ENCODE peak calls at places on chromosomes 11 and 22, in six cellular contexts. One of them, this sample, is unnamed. For H3K4me1, the result is how much of the 10 kb centered on the place peaks cover.

GRCh38 chr11:108093128-108093904 is 28.1 kb upstream of the ACAT1 start:
- DNase-seq in ovary: no peak
- DNase-seq in right lobe of liver: no peak
- DNase-seq in prostate gland: peak
- DNase-seq in gastrocnemius medialis: no peak
- DNase-seq in spleen: no peak
- DNase-seq in this sample: no peak

GRCh38 chr22:32331236-32331917 is 26.3 kb upstream of the RFPL3 start:
- DNase-seq in ovary: no peak
- DNase-seq in right lobe of liver: peak
- DNase-seq in prostate gland: no peak
- DNase-seq in gastrocnemius medialis: no peak
- DNase-seq in spleen: peak
- DNase-seq in this sample: no peak

GRCh38 chr11:21564813-21565212 is 628.1 kb upstream of the ANO5 start:
- DNase-seq in ovary: no peak
- DNase-seq in right lobe of liver: no peak
- DNase-seq in prostate gland: no peak
- DNase-seq in gastrocnemius medialis: no peak
- DNase-seq in spleen: no peak
- DNase-seq in this sample: no peak

GRCh38 chr11:70124321-70125061 is 46.4 kb downstream of the ANO1 start:
- DNase-seq in ovary: no peak
- DNase-seq in right lobe of liver: no peak
- DNase-seq in prostate gland: peak
- DNase-seq in gastrocnemius medialis: no peak
- DNase-seq in spleen: no peak
- DNase-seq in this sample: peak

GRCh38 chr11:114159320-114159719 is 99.8 kb downstream of the ZBTB16 start:
- DNase-seq in ovary: no peak
- DNase-seq in right lobe of liver: no peak
- DNase-seq in prostate gland: no peak
- DNase-seq in gastrocnemius medialis: no peak
- DNase-seq in spleen: no peak
- DNase-seq in this sample: no peak

GRCh38 chr11:44564653-44565007 is 833 bp upstream of the CD82 start:
- DNase-seq in ovary: peak
- DNase-seq in right lobe of liver: peak
- DNase-seq in prostate gland: peak
- DNase-seq in gastrocnemius medialis: peak
- DNase-seq in spleen: peak
- DNase-seq in this sample: peak

GRCh38 chr11:1654388-1655167 is 25.0 kb downstream of the KRTAP5-5 start:
- DNase-seq in ovary: no peak
- DNase-seq in right lobe of liver: peak
- DNase-seq in prostate gland: no peak
- DNase-seq in gastrocnemius medialis: no peak
- DNase-seq in spleen: peak
- DNase-seq in this sample: no peak

GRCh38 chr22:44438056-44438455 is 60.0 kb downstream of the RTL6 start:
- DNase-seq in ovary: no peak
- DNase-seq in right lobe of liver: peak
- DNase-seq in prostate gland: no peak
- DNase-seq in gastrocnemius medialis: no peak
- DNase-seq in spleen: no peak
- DNase-seq in this sample: no peak

GRCh38 chr11:65500262-65501004 is 1.6 kb downstream of the MALAT1 start:
- DNase-seq in ovary: peak
- DNase-seq in right lobe of liver: no peak
- DNase-seq in prostate gland: no peak
- DNase-seq in gastrocnemius medialis: no peak
- DNase-seq in spleen: no peak
- DNase-seq in this sample: peak

GRCh38 chr11:61589961-61590360 is 9.1 kb upstream of the SYT7 start:
- DNase-seq in ovary: no peak
- DNase-seq in right lobe of liver: no peak
- DNase-seq in prostate gland: no peak
- DNase-seq in gastrocnemius medialis: no peak
- DNase-seq in spleen: no peak
- DNase-seq in this sample: no peak

GRCh38 chr11:61585115-61585514 is 4.2 kb upstream of the SYT7 start:
- DNase-seq in ovary: no peak
- DNase-seq in right lobe of liver: no peak
- DNase-seq in prostate gland: no peak
- DNase-seq in gastrocnemius medialis: no peak
- DNase-seq in spleen: no peak
- DNase-seq in this sample: no peak

GRCh38 chr11:61586792-61587430 is 6.0 kb upstream of the SYT7 start:
- DNase-seq in ovary: no peak
- DNase-seq in right lobe of liver: no peak
- DNase-seq in prostate gland: peak
- DNase-seq in gastrocnemius medialis: no peak
- DNase-seq in spleen: no peak
- DNase-seq in this sample: no peak

GRCh38 chr11:61587541-61587941 is 6.7 kb upstream of the SYT7 start:
- DNase-seq in ovary: peak
- DNase-seq in right lobe of liver: no peak
- DNase-seq in prostate gland: peak
- DNase-seq in gastrocnemius medialis: no peak
- DNase-seq in spleen: peak
- DNase-seq in this sample: peak

GRCh38 chr11:61587951-61588695 is 7.2 kb upstream of the SYT7 start:
- DNase-seq in ovary: peak
- DNase-seq in right lobe of liver: peak
- DNase-seq in prostate gland: peak
- DNase-seq in gastrocnemius medialis: no peak
- DNase-seq in spleen: peak
- DNase-seq in this sample: peak
- H3K4me3 ChIP-seq in ovary: peak
- H3K4me3 ChIP-seq in right lobe of liver: peak
- H3K4me3 ChIP-seq in prostate gland: peak
- H3K4me3 ChIP-seq in gastrocnemius medialis: peak
- H3K4me3 ChIP-seq in spleen: peak
- H3K4me3 ChIP-seq in this sample: peak

GRCh38 chr11:66855574-66856495 is 1.0 kb upstream of the LRFN4 start:
- DNase-seq in ovary: peak
- DNase-seq in right lobe of liver: peak
- DNase-seq in prostate gland: peak
- DNase-seq in gastrocnemius medialis: peak
- DNase-seq in spleen: peak
- DNase-seq in this sample: peak
- TF ChIP-seq POLR2A in ovary: peak
- TF ChIP-seq POLR2A in right lobe of liver: peak
- TF ChIP-seq POLR2A in prostate gland: peak
- TF ChIP-seq POLR2A in gastrocnemius medialis: peak
- TF ChIP-seq POLR2A in spleen: peak
- TF ChIP-seq POLR2A in this sample: peak

DNA sequence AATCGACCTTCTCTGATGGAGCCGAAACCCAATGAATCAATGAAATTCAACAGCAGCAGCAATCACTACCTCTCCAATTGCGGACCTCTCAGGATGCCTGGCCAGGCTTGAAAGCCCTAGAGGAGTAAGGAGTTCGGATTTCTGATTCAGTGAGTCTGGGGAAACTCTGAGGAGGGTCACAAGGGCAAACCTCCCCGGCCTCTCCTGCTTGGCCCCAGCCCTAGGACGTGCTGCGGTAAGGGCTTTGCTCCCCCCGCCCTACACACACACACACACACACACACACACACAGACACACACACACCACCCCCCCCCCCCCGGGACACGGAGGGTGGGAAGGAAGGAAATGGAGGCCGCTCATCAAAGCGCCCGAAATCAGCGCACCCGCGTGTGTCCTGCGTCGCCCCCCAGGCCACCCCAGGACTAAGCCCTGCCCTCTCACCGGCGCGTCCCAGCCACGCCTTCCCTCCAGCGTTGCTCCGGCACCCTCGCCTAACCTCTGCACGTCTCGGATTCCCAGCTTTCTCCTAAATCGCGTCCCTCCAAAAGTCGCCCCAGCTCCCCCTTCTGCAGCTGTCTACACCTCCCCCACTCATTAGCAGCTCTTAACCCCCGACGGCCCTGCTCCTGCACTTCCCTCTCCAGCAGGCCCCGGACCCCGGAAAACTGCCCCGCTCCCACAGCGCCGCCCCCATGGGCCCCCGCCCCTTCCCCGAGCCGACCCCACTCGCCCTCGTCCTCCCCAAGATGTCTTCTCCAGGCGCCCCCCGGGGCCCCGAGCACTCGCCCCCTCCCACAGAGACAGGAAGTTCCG is 680 bp downstream of the PACSIN2 start:
- DNase-seq in ovary: peak
- DNase-seq in right lobe of liver: peak
- DNase-seq in prostate gland: peak
- DNase-seq in gastrocnemius medialis: peak
- DNase-seq in spleen: peak
- DNase-seq in this sample: peak
- H3K4me1 ChIP-seq in ovary: under half
- H3K4me1 ChIP-seq in right lobe of liver: under half
- H3K4me1 ChIP-seq in prostate gland: under half
- H3K4me1 ChIP-seq in gastrocnemius medialis: under half
- H3K4me1 ChIP-seq in spleen: under half
- H3K4me1 ChIP-seq in this sample: under half

DNA sequence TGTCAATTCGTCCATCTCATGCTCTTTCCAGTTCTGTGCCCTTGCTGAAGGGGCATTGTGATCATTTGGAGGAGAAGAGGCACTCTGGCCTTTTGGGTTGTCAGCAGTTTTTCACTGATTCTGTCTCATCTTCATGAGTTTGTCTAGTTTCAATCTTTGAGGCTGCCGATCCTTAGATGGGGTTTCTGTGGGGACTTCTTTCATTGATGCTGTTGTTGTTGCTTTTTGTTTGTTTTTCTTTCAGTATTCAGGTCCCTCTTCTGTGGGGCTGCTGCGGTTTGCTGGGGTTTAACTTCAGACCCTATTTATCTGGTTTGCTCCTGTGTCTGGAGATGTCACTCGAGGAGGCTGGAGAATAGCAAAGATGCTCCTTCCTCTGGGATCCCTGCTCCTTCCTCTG is 224.3 kb downstream of the JRKL start:
- DNase-seq in ovary: no peak
- DNase-seq in right lobe of liver: no peak
- DNase-seq in prostate gland: no peak
- DNase-seq in gastrocnemius medialis: no peak
- DNase-seq in spleen: no peak
- DNase-seq in this sample: no peak
- H3K4me3 ChIP-seq in ovary: no peak
- H3K4me3 ChIP-seq in right lobe of liver: no peak
- H3K4me3 ChIP-seq in prostate gland: no peak
- H3K4me3 ChIP-seq in gastrocnemius medialis: no peak
- H3K4me3 ChIP-seq in spleen: no peak
- H3K4me3 ChIP-seq in this sample: no peak

GRCh38 chr11:119092880-119093665 is 8.4 kb downstream of the HMBS start:
- DNase-seq in ovary: no peak
- DNase-seq in right lobe of liver: no peak
- DNase-seq in prostate gland: peak
- DNase-seq in gastrocnemius medialis: no peak
- DNase-seq in spleen: no peak
- DNase-seq in this sample: no peak
- TF ChIP-seq POLR2A in ovary: no peak
- TF ChIP-seq POLR2A in right lobe of liver: no peak
- TF ChIP-seq POLR2A in prostate gland: no peak
- TF ChIP-seq POLR2A in gastrocnemius medialis: no peak
- TF ChIP-seq POLR2A in spleen: no peak
- TF ChIP-seq POLR2A in this sample: no peak

GRCh38 chr11:33691051-33691864 is 9.4 kb downstream of the C11orf91 start:
- DNase-seq in ovary: peak
- DNase-seq in right lobe of liver: no peak
- DNase-seq in prostate gland: no peak
- DNase-seq in gastrocnemius medialis: no peak
- DNase-seq in spleen: no peak
- DNase-seq in this sample: peak

GRCh38 chr11:33689089-33689488 is 11.5 kb downstream of the C11orf91 start:
- DNase-seq in ovary: no peak
- DNase-seq in right lobe of liver: no peak
- DNase-seq in prostate gland: no peak
- DNase-seq in gastrocnemius medialis: no peak
- DNase-seq in spleen: no peak
- DNase-seq in this sample: no peak

GRCh38 chr11:33692013-33692504 is 8.6 kb downstream of the C11orf91 start:
- DNase-seq in ovary: peak
- DNase-seq in right lobe of liver: no peak
- DNase-seq in prostate gland: peak
- DNase-seq in gastrocnemius medialis: no peak
- DNase-seq in spleen: no peak
- DNase-seq in this sample: peak

GRCh38 chr11:33689506-33689905 is 11.1 kb downstream of the C11orf91 start:
- DNase-seq in ovary: no peak
- DNase-seq in right lobe of liver: no peak
- DNase-seq in prostate gland: no peak
- DNase-seq in gastrocnemius medialis: no peak
- DNase-seq in spleen: no peak
- DNase-seq in this sample: no peak

GRCh38 chr11:33690290-33691050 is 10.2 kb downstream of the C11orf91 start:
- DNase-seq in ovary: no peak
- DNase-seq in right lobe of liver: no peak
- DNase-seq in prostate gland: no peak
- DNase-seq in gastrocnemius medialis: no peak
- DNase-seq in spleen: no peak
- DNase-seq in this sample: no peak
- H3K4me1 ChIP-seq in ovary: under half
- H3K4me1 ChIP-seq in right lobe of liver: under half
- H3K4me1 ChIP-seq in prostate gland: under half
- H3K4me1 ChIP-seq in gastrocnemius medialis: half or more
- H3K4me1 ChIP-seq in spleen: under half
- H3K4me1 ChIP-seq in this sample: under half

GRCh38 chr22:45977551-45978274 is 751 bp upstream of the WNT7B start:
- DNase-seq in ovary: no peak
- DNase-seq in right lobe of liver: no peak
- DNase-seq in prostate gland: peak
- DNase-seq in gastrocnemius medialis: no peak
- DNase-seq in spleen: no peak
- DNase-seq in this sample: no peak

GRCh38 chr22:45975266-45976161 is 1.4 kb downstream of the WNT7B start:
- DNase-seq in ovary: no peak
- DNase-seq in right lobe of liver: no peak
- DNase-seq in prostate gland: peak
- DNase-seq in gastrocnemius medialis: no peak
- DNase-seq in spleen: no peak
- DNase-seq in this sample: no peak

GRCh38 chr22:45977003-45977395 is at the start of gene WNT7B:
- DNase-seq in ovary: no peak
- DNase-seq in right lobe of liver: no peak
- DNase-seq in prostate gland: peak
- DNase-seq in gastrocnemius medialis: no peak
- DNase-seq in spleen: no peak
- DNase-seq in this sample: no peak

GRCh38 chr22:45978275-45978713 is 1.3 kb upstream of the WNT7B start:
- DNase-seq in ovary: no peak
- DNase-seq in right lobe of liver: no peak
- DNase-seq in prostate gland: no peak
- DNase-seq in gastrocnemius medialis: no peak
- DNase-seq in spleen: no peak
- DNase-seq in this sample: no peak

GRCh38 chr22:45976351-45977002 is 485 bp downstream of the WNT7B start:
- DNase-seq in ovary: no peak
- DNase-seq in right lobe of liver: no peak
- DNase-seq in prostate gland: no peak
- DNase-seq in gastrocnemius medialis: no peak
- DNase-seq in spleen: no peak
- DNase-seq in this sample: no peak
- H3K4me3 ChIP-seq in ovary: no peak
- H3K4me3 ChIP-seq in right lobe of liver: peak
- H3K4me3 ChIP-seq in prostate gland: peak
- H3K4me3 ChIP-seq in gastrocnemius medialis: peak
- H3K4me3 ChIP-seq in spleen: no peak
- H3K4me3 ChIP-seq in this sample: peak

This sample was measured in transverse colon.